ENCODE peak calls at places on chromosome 11, in ten cellular contexts. One of them, this sample, is unnamed.

GRCh38 chr11:58576792-58577440 is 1.3 kb upstream of the LPXN start:
- DNase-seq in epithelial cell of esophagus: peak
- DNase-seq in activated CD4-positive, CD25-positive, alpha-beta regulatory T cell treated with anti-CD3 and anti-CD28 coated beads, Interleukin-2, amount 50 U/mL, for 16 hours: no peak
- DNase-seq in pulmonary artery endothelial cell: no peak
- DNase-seq in T follicular helper cell: no peak
- DNase-seq in AG08395: peak
- DNase-seq in LoVo: peak
- DNase-seq in EH: peak
- DNase-seq in lower leg skin: no peak
- DNase-seq in activated naive CD4-positive, alpha-beta T cell treated with anti-CD3 and anti-CD28 coated beads for 36 hours: peak
- DNase-seq in this sample: no peak

GRCh38 chr11:59206635-59207034 is 6.1 kb downstream of the MPEG1 start:
- DNase-seq in pulmonary artery endothelial cell: no peak
- DNase-seq in activated naive CD4-positive, alpha-beta T cell treated with anti-CD3 and anti-CD28 coated beads for 36 hours: peak
- DNase-seq in T follicular helper cell: no peak
- DNase-seq in EH: peak
- DNase-seq in LoVo: peak
- DNase-seq in epithelial cell of esophagus: peak
- DNase-seq in activated CD4-positive, CD25-positive, alpha-beta regulatory T cell treated with anti-CD3 and anti-CD28 coated beads, Interleukin-2, amount 50 U/mL, for 16 hours: no peak
- DNase-seq in lower leg skin: no peak
- DNase-seq in AG08395: peak
- DNase-seq in this sample: no peak

GRCh38 chr11:16356057-16356750 is at the start of gene SOX6:
- DNase-seq in activated naive CD4-positive, alpha-beta T cell treated with anti-CD3 and anti-CD28 coated beads for 36 hours: no peak
- DNase-seq in AG08395: no peak
- DNase-seq in T follicular helper cell: no peak
- DNase-seq in activated CD4-positive, CD25-positive, alpha-beta regulatory T cell treated with anti-CD3 and anti-CD28 coated beads, Interleukin-2, amount 50 U/mL, for 16 hours: no peak
- DNase-seq in LoVo: no peak
- DNase-seq in EH: peak
- DNase-seq in epithelial cell of esophagus: no peak
- DNase-seq in lower leg skin: no peak
- DNase-seq in pulmonary artery endothelial cell: no peak
- DNase-seq in this sample: no peak

GRCh38 chr11:13008625-13009475 is at the start of gene RASSF10:
- DNase-seq in activated CD4-positive, CD25-positive, alpha-beta regulatory T cell treated with anti-CD3 and anti-CD28 coated beads, Interleukin-2, amount 50 U/mL, for 16 hours: no peak
- DNase-seq in EH: peak
- DNase-seq in LoVo: no peak
- DNase-seq in epithelial cell of esophagus: peak
- DNase-seq in lower leg skin: peak
- DNase-seq in pulmonary artery endothelial cell: no peak
- DNase-seq in activated naive CD4-positive, alpha-beta T cell treated with anti-CD3 and anti-CD28 coated beads for 36 hours: peak
- DNase-seq in AG08395: peak
- DNase-seq in T follicular helper cell: no peak
- DNase-seq in this sample: no peak

GRCh38 chr11:115279831-115280761 is 224.1 kb downstream of the CADM1 start:
- DNase-seq in activated naive CD4-positive, alpha-beta T cell treated with anti-CD3 and anti-CD28 coated beads for 36 hours: no peak
- DNase-seq in pulmonary artery endothelial cell: no peak
- DNase-seq in LoVo: peak
- DNase-seq in activated CD4-positive, CD25-positive, alpha-beta regulatory T cell treated with anti-CD3 and anti-CD28 coated beads, Interleukin-2, amount 50 U/mL, for 16 hours: no peak
- DNase-seq in lower leg skin: no peak
- DNase-seq in epithelial cell of esophagus: no peak
- DNase-seq in EH: peak
- DNase-seq in T follicular helper cell: no peak
- DNase-seq in AG08395: no peak
- DNase-seq in this sample: no peak

GRCh38 chr11:121311373-121311772 is 18.8 kb downstream of the SC5D start:
- DNase-seq in T follicular helper cell: no peak
- DNase-seq in LoVo: no peak
- DNase-seq in epithelial cell of esophagus: no peak
- DNase-seq in EH: no peak
- DNase-seq in lower leg skin: no peak
- DNase-seq in pulmonary artery endothelial cell: no peak
- DNase-seq in AG08395: no peak
- DNase-seq in activated CD4-positive, CD25-positive, alpha-beta regulatory T cell treated with anti-CD3 and anti-CD28 coated beads, Interleukin-2, amount 50 U/mL, for 16 hours: no peak
- DNase-seq in activated naive CD4-positive, alpha-beta T cell treated with anti-CD3 and anti-CD28 coated beads for 36 hours: no peak
- DNase-seq in this sample: no peak

GRCh38 chr11:78363018-78363619 is 54.5 kb downstream of the GAB2 start:
- DNase-seq in LoVo: no peak
- DNase-seq in activated naive CD4-positive, alpha-beta T cell treated with anti-CD3 and anti-CD28 coated beads for 36 hours: no peak
- DNase-seq in epithelial cell of esophagus: no peak
- DNase-seq in EH: no peak
- DNase-seq in activated CD4-positive, CD25-positive, alpha-beta regulatory T cell treated with anti-CD3 and anti-CD28 coated beads, Interleukin-2, amount 50 U/mL, for 16 hours: no peak
- DNase-seq in T follicular helper cell: no peak
- DNase-seq in lower leg skin: no peak
- DNase-seq in AG08395: no peak
- DNase-seq in pulmonary artery endothelial cell: no peak
- DNase-seq in this sample: no peak

GRCh38 chr11:15473954-15474837 is 359.5 kb downstream of the INSC start:
- DNase-seq in T follicular helper cell: no peak
- DNase-seq in activated CD4-positive, CD25-positive, alpha-beta regulatory T cell treated with anti-CD3 and anti-CD28 coated beads, Interleukin-2, amount 50 U/mL, for 16 hours: no peak
- DNase-seq in activated naive CD4-positive, alpha-beta T cell treated with anti-CD3 and anti-CD28 coated beads for 36 hours: no peak
- DNase-seq in lower leg skin: no peak
- DNase-seq in pulmonary artery endothelial cell: no peak
- DNase-seq in AG08395: no peak
- DNase-seq in LoVo: no peak
- DNase-seq in epithelial cell of esophagus: no peak
- DNase-seq in EH: no peak
- DNase-seq in this sample: no peak

GRCh38 chr11:67195971-67196418 is 70.3 kb upstream of the GRK2 start:
- DNase-seq in lower leg skin: no peak
- DNase-seq in activated naive CD4-positive, alpha-beta T cell treated with anti-CD3 and anti-CD28 coated beads for 36 hours: no peak
- DNase-seq in AG08395: peak
- DNase-seq in epithelial cell of esophagus: no peak
- DNase-seq in activated CD4-positive, CD25-positive, alpha-beta regulatory T cell treated with anti-CD3 and anti-CD28 coated beads, Interleukin-2, amount 50 U/mL, for 16 hours: no peak
- DNase-seq in LoVo: peak
- DNase-seq in EH: peak
- DNase-seq in T follicular helper cell: no peak
- DNase-seq in pulmonary artery endothelial cell: no peak
- DNase-seq in this sample: no peak

GRCh38 chr11:66879583-66879982 is 22.7 kb downstream of the LRFN4 start:
- DNase-seq in activated naive CD4-positive, alpha-beta T cell treated with anti-CD3 and anti-CD28 coated beads for 36 hours: no peak
- DNase-seq in AG08395: no peak
- DNase-seq in activated CD4-positive, CD25-positive, alpha-beta regulatory T cell treated with anti-CD3 and anti-CD28 coated beads, Interleukin-2, amount 50 U/mL, for 16 hours: no peak
- DNase-seq in T follicular helper cell: no peak
- DNase-seq in pulmonary artery endothelial cell: no peak
- DNase-seq in EH: no peak
- DNase-seq in epithelial cell of esophagus: no peak
- DNase-seq in lower leg skin: no peak
- DNase-seq in LoVo: no peak
- DNase-seq in this sample: no peak

GRCh38 chr11:88320149-88320559 is 17.4 kb downstream of the CTSC start:
- DNase-seq in lower leg skin: no peak
- DNase-seq in pulmonary artery endothelial cell: no peak
- DNase-seq in T follicular helper cell: no peak
- DNase-seq in epithelial cell of esophagus: no peak
- DNase-seq in LoVo: no peak
- DNase-seq in AG08395: peak
- DNase-seq in EH: peak
- DNase-seq in activated CD4-positive, CD25-positive, alpha-beta regulatory T cell treated with anti-CD3 and anti-CD28 coated beads, Interleukin-2, amount 50 U/mL, for 16 hours: no peak
- DNase-seq in activated naive CD4-positive, alpha-beta T cell treated with anti-CD3 and anti-CD28 coated beads for 36 hours: no peak
- DNase-seq in this sample: no peak

GRCh38 chr11:125256471-125257010 is 92.0 kb downstream of the PKNOX2 start:
- DNase-seq in T follicular helper cell: no peak
- DNase-seq in AG08395: no peak
- DNase-seq in activated naive CD4-positive, alpha-beta T cell treated with anti-CD3 and anti-CD28 coated beads for 36 hours: no peak
- DNase-seq in pulmonary artery endothelial cell: no peak
- DNase-seq in lower leg skin: no peak
- DNase-seq in activated CD4-positive, CD25-positive, alpha-beta regulatory T cell treated with anti-CD3 and anti-CD28 coated beads, Interleukin-2, amount 50 U/mL, for 16 hours: no peak
- DNase-seq in LoVo: no peak
- DNase-seq in epithelial cell of esophagus: no peak
- DNase-seq in EH: no peak
- DNase-seq in this sample: no peak

GRCh38 chr11:128210148-128210940 is 377.0 kb downstream of the ETS1 start:
- DNase-seq in activated naive CD4-positive, alpha-beta T cell treated with anti-CD3 and anti-CD28 coated beads for 36 hours: peak
- DNase-seq in LoVo: peak
- DNase-seq in AG08395: peak
- DNase-seq in epithelial cell of esophagus: peak
- DNase-seq in pulmonary artery endothelial cell: peak
- DNase-seq in activated CD4-positive, CD25-positive, alpha-beta regulatory T cell treated with anti-CD3 and anti-CD28 coated beads, Interleukin-2, amount 50 U/mL, for 16 hours: no peak
- DNase-seq in lower leg skin: no peak
- DNase-seq in EH: peak
- DNase-seq in T follicular helper cell: no peak
- DNase-seq in this sample: no peak

GRCh38 chr11:113615098-113615497 is 91.0 kb downstream of the TMPRSS5 start:
- DNase-seq in lower leg skin: no peak
- DNase-seq in epithelial cell of esophagus: no peak
- DNase-seq in AG08395: no peak
- DNase-seq in EH: no peak
- DNase-seq in T follicular helper cell: no peak
- DNase-seq in LoVo: no peak
- DNase-seq in pulmonary artery endothelial cell: no peak
- DNase-seq in activated CD4-positive, CD25-positive, alpha-beta regulatory T cell treated with anti-CD3 and anti-CD28 coated beads, Interleukin-2, amount 50 U/mL, for 16 hours: no peak
- DNase-seq in activated naive CD4-positive, alpha-beta T cell treated with anti-CD3 and anti-CD28 coated beads for 36 hours: no peak
- DNase-seq in this sample: no peak

GRCh38 chr11:119590651-119591308 is 138.2 kb downstream of the NECTIN1 start:
- DNase-seq in EH: no peak
- DNase-seq in epithelial cell of esophagus: peak
- DNase-seq in activated naive CD4-positive, alpha-beta T cell treated with anti-CD3 and anti-CD28 coated beads for 36 hours: peak
- DNase-seq in pulmonary artery endothelial cell: no peak
- DNase-seq in activated CD4-positive, CD25-positive, alpha-beta regulatory T cell treated with anti-CD3 and anti-CD28 coated beads, Interleukin-2, amount 50 U/mL, for 16 hours: no peak
- DNase-seq in T follicular helper cell: no peak
- DNase-seq in lower leg skin: no peak
- DNase-seq in LoVo: peak
- DNase-seq in AG08395: no peak
- DNase-seq in this sample: no peak

GRCh38 chr11:116312560-116313340 is 460.0 kb downstream of the BUD13 start:
- DNase-seq in LoVo: peak
- DNase-seq in AG08395: no peak
- DNase-seq in activated naive CD4-positive, alpha-beta T cell treated with anti-CD3 and anti-CD28 coated beads for 36 hours: no peak
- DNase-seq in EH: no peak
- DNase-seq in activated CD4-positive, CD25-positive, alpha-beta regulatory T cell treated with anti-CD3 and anti-CD28 coated beads, Interleukin-2, amount 50 U/mL, for 16 hours: no peak
- DNase-seq in T follicular helper cell: no peak
- DNase-seq in pulmonary artery endothelial cell: peak
- DNase-seq in epithelial cell of esophagus: no peak
- DNase-seq in lower leg skin: peak
- DNase-seq in this sample: no peak

GRCh38 chr11:111961389-111962300 is 24.5 kb downstream of the DIXDC1 start:
- DNase-seq in T follicular helper cell: no peak
- DNase-seq in pulmonary artery endothelial cell: no peak
- DNase-seq in AG08395: no peak
- DNase-seq in lower leg skin: no peak
- DNase-seq in epithelial cell of esophagus: peak
- DNase-seq in LoVo: no peak
- DNase-seq in EH: no peak
- DNase-seq in activated CD4-positive, CD25-positive, alpha-beta regulatory T cell treated with anti-CD3 and anti-CD28 coated beads, Interleukin-2, amount 50 U/mL, for 16 hours: no peak
- DNase-seq in activated naive CD4-positive, alpha-beta T cell treated with anti-CD3 and anti-CD28 coated beads for 36 hours: no peak
- DNase-seq in this sample: no peak

GRCh38 chr11:69801513-69802335 is 17.5 kb downstream of the FGF3 start:
- DNase-seq in activated naive CD4-positive, alpha-beta T cell treated with anti-CD3 and anti-CD28 coated beads for 36 hours: peak
- DNase-seq in lower leg skin: no peak
- DNase-seq in LoVo: no peak
- DNase-seq in AG08395: no peak
- DNase-seq in T follicular helper cell: no peak
- DNase-seq in epithelial cell of esophagus: no peak
- DNase-seq in EH: peak
- DNase-seq in pulmonary artery endothelial cell: no peak
- DNase-seq in activated CD4-positive, CD25-positive, alpha-beta regulatory T cell treated with anti-CD3 and anti-CD28 coated beads, Interleukin-2, amount 50 U/mL, for 16 hours: no peak
- DNase-seq in this sample: no peak

GRCh38 chr11:127006311-127006710 is 5.7 kb upstream of the KIRREL3 start:
- DNase-seq in T follicular helper cell: no peak
- DNase-seq in EH: peak
- DNase-seq in epithelial cell of esophagus: no peak
- DNase-seq in LoVo: no peak
- DNase-seq in activated CD4-positive, CD25-positive, alpha-beta regulatory T cell treated with anti-CD3 and anti-CD28 coated beads, Interleukin-2, amount 50 U/mL, for 16 hours: no peak
- DNase-seq in activated naive CD4-positive, alpha-beta T cell treated with anti-CD3 and anti-CD28 coated beads for 36 hours: no peak
- DNase-seq in AG08395: peak
- DNase-seq in lower leg skin: no peak
- DNase-seq in pulmonary artery endothelial cell: no peak
- DNase-seq in this sample: no peak

GRCh38 chr11:73625690-73626318 is 20.6 kb upstream of the PLEKHB1 start:
- DNase-seq in lower leg skin: peak
- DNase-seq in LoVo: peak
- DNase-seq in AG08395: peak
- DNase-seq in pulmonary artery endothelial cell: no peak
- DNase-seq in activated CD4-positive, CD25-positive, alpha-beta regulatory T cell treated with anti-CD3 and anti-CD28 coated beads, Interleukin-2, amount 50 U/mL, for 16 hours: peak
- DNase-seq in T follicular helper cell: peak
- DNase-seq in activated naive CD4-positive, alpha-beta T cell treated with anti-CD3 and anti-CD28 coated beads for 36 hours: peak
- DNase-seq in epithelial cell of esophagus: peak
- DNase-seq in EH: peak
- DNase-seq in this sample: no peak

GRCh38 chr11:76785513-76785912 is 2.4 kb downstream of the TSKU start:
- DNase-seq in EH: no peak
- DNase-seq in T follicular helper cell: no peak
- DNase-seq in epithelial cell of esophagus: no peak
- DNase-seq in pulmonary artery endothelial cell: no peak
- DNase-seq in lower leg skin: no peak
- DNase-seq in LoVo: no peak
- DNase-seq in activated naive CD4-positive, alpha-beta T cell treated with anti-CD3 and anti-CD28 coated beads for 36 hours: no peak
- DNase-seq in activated CD4-positive, CD25-positive, alpha-beta regulatory T cell treated with anti-CD3 and anti-CD28 coated beads, Interleukin-2, amount 50 U/mL, for 16 hours: no peak
- DNase-seq in AG08395: no peak
- DNase-seq in this sample: no peak

GRCh38 chr11:11016123-11016522 is 158.3 kb upstream of the ZBED5 start:
- DNase-seq in AG08395: no peak
- DNase-seq in activated naive CD4-positive, alpha-beta T cell treated with anti-CD3 and anti-CD28 coated beads for 36 hours: no peak
- DNase-seq in epithelial cell of esophagus: peak
- DNase-seq in lower leg skin: no peak
- DNase-seq in LoVo: no peak
- DNase-seq in EH: no peak
- DNase-seq in activated CD4-positive, CD25-positive, alpha-beta regulatory T cell treated with anti-CD3 and anti-CD28 coated beads, Interleukin-2, amount 50 U/mL, for 16 hours: no peak
- DNase-seq in pulmonary artery endothelial cell: no peak
- DNase-seq in T follicular helper cell: no peak
- DNase-seq in this sample: no peak

GRCh38 chr11:87926250-87926970 is 248.8 kb downstream of the RAB38 start:
- DNase-seq in LoVo: peak
- DNase-seq in pulmonary artery endothelial cell: no peak
- DNase-seq in AG08395: peak
- DNase-seq in T follicular helper cell: no peak
- DNase-seq in epithelial cell of esophagus: peak
- DNase-seq in activated CD4-positive, CD25-positive, alpha-beta regulatory T cell treated with anti-CD3 and anti-CD28 coated beads, Interleukin-2, amount 50 U/mL, for 16 hours: no peak
- DNase-seq in lower leg skin: no peak
- DNase-seq in EH: peak
- DNase-seq in activated naive CD4-positive, alpha-beta T cell treated with anti-CD3 and anti-CD28 coated beads for 36 hours: no peak
- DNase-seq in this sample: no peak

GRCh38 chr11:68056317-68057285 is 17.8 kb downstream of the TCIRG1 start:
- DNase-seq in epithelial cell of esophagus: no peak
- DNase-seq in T follicular helper cell: no peak
- DNase-seq in activated naive CD4-positive, alpha-beta T cell treated with anti-CD3 and anti-CD28 coated beads for 36 hours: no peak
- DNase-seq in AG08395: no peak
- DNase-seq in EH: peak
- DNase-seq in lower leg skin: no peak
- DNase-seq in LoVo: no peak
- DNase-seq in activated CD4-positive, CD25-positive, alpha-beta regulatory T cell treated with anti-CD3 and anti-CD28 coated beads, Interleukin-2, amount 50 U/mL, for 16 hours: no peak
- DNase-seq in pulmonary artery endothelial cell: no peak
- DNase-seq in this sample: no peak

GRCh38 chr11:75338516-75339218 is 12.8 kb downstream of the ARRB1 start:
- DNase-seq in lower leg skin: no peak
- DNase-seq in EH: peak
- DNase-seq in epithelial cell of esophagus: peak
- DNase-seq in activated naive CD4-positive, alpha-beta T cell treated with anti-CD3 and anti-CD28 coated beads for 36 hours: peak
- DNase-seq in LoVo: no peak
- DNase-seq in T follicular helper cell: no peak
- DNase-seq in activated CD4-positive, CD25-positive, alpha-beta regulatory T cell treated with anti-CD3 and anti-CD28 coated beads, Interleukin-2, amount 50 U/mL, for 16 hours: no peak
- DNase-seq in AG08395: peak
- DNase-seq in pulmonary artery endothelial cell: no peak
- DNase-seq in this sample: no peak

GRCh38 chr11:103644676-103645075 is 391.8 kb upstream of the DDI1 start:
- DNase-seq in lower leg skin: no peak
- DNase-seq in T follicular helper cell: no peak
- DNase-seq in activated naive CD4-positive, alpha-beta T cell treated with anti-CD3 and anti-CD28 coated beads for 36 hours: no peak
- DNase-seq in AG08395: no peak
- DNase-seq in LoVo: no peak
- DNase-seq in epithelial cell of esophagus: no peak
- DNase-seq in pulmonary artery endothelial cell: no peak
- DNase-seq in activated CD4-positive, CD25-positive, alpha-beta regulatory T cell treated with anti-CD3 and anti-CD28 coated beads, Interleukin-2, amount 50 U/mL, for 16 hours: no peak
- DNase-seq in EH: no peak
- DNase-seq in this sample: no peak

GRCh38 chr11:75286826-75287465 is 46.4 kb downstream of the TPBGL start:
- DNase-seq in AG08395: no peak
- DNase-seq in LoVo: no peak
- DNase-seq in pulmonary artery endothelial cell: no peak
- DNase-seq in epithelial cell of esophagus: peak
- DNase-seq in T follicular helper cell: no peak
- DNase-seq in lower leg skin: no peak
- DNase-seq in EH: peak
- DNase-seq in activated CD4-positive, CD25-positive, alpha-beta regulatory T cell treated with anti-CD3 and anti-CD28 coated beads, Interleukin-2, amount 50 U/mL, for 16 hours: no peak
- DNase-seq in activated naive CD4-positive, alpha-beta T cell treated with anti-CD3 and anti-CD28 coated beads for 36 hours: no peak
- DNase-seq in this sample: no peak

GRCh38 chr11:94802501-94802900 is 34.3 kb downstream of the AMOTL1 start:
- DNase-seq in T follicular helper cell: no peak
- DNase-seq in AG08395: no peak
- DNase-seq in activated CD4-positive, CD25-positive, alpha-beta regulatory T cell treated with anti-CD3 and anti-CD28 coated beads, Interleukin-2, amount 50 U/mL, for 16 hours: no peak
- DNase-seq in lower leg skin: no peak
- DNase-seq in epithelial cell of esophagus: no peak
- DNase-seq in EH: no peak
- DNase-seq in activated naive CD4-positive, alpha-beta T cell treated with anti-CD3 and anti-CD28 coated beads for 36 hours: no peak
- DNase-seq in LoVo: no peak
- DNase-seq in pulmonary artery endothelial cell: no peak
- DNase-seq in this sample: no peak

This sample was measured in esophagus squamous epithelium.